ENCODE peak calls at places on chromosomes 13 and 19, in four cellular contexts. N is H1, S is HepG2, R is GM12878. F is an unnamed sample.
A peak's percentile ranks its signal among the peaks of the same experiment; 100 is the strongest.

GRCh38 chr19:47186337-47187022 is 44.5 kb downstream of the BBC3 start:
- DNase-seq in N (no peak), S (no peak), R (peak; percentile 89), F (no peak)

GRCh38 chr13:37316935-37317334 is 211.5 kb upstream of the CSNK1A1L start:
- DNase-seq in N (no peak), S (no peak), R (no peak), F (no peak)

GRCh38 chr13:35763805-35764170 is 287.3 kb upstream of the MAB21L1 start:
- DNase-seq in N (no peak), S (no peak), R (no peak), F (no peak)

GRCh38 chr19:35963514-35963913 is 27.3 kb downstream of the LRFN3 start:
- DNase-seq in N (no peak), S (peak; percentile 34), R (no peak), F (peak; percentile 51)

GRCh38 chr19:35294859-35295258 is 2.9 kb downstream of the MAG start:
- DNase-seq in N (no peak), S (no peak), R (no peak), F (no peak)

GRCh38 chr19:35380450-35381124 is 9.7 kb downstream of the GPR42 start:
- DNase-seq in N (no peak), S (peak; percentile 89), R (no peak), F (no peak)

GRCh38 chr13:50713849-50714248 is 129.6 kb downstream of the DLEU7 start:
- DNase-seq in N (no peak), S (no peak), R (peak; percentile 16), F (no peak)

GRCh38 chr13:99228737-99229691 is 28.4 kb downstream of the UBAC2 start:
- DNase-seq in N (no peak), S (peak; percentile 23), R (peak; percentile 91), F (no peak)

GRCh38 chr13:91747164-91747563 is 348.7 kb downstream of the GPC5 start:
- DNase-seq in N (no peak), S (peak; percentile 51), R (no peak), F (no peak)

GRCh38 chr13:110538632-110539031 is 22.9 kb downstream of the RAB20 start:
- DNase-seq in N (no peak), S (no peak), R (no peak), F (no peak)

GRCh38 chr19:17553256-17553655 is 2.2 kb upstream of the COLGALT1 start:
- DNase-seq in N (no peak), S (no peak), R (no peak), F (no peak)

GRCh38 chr13:80235131-80235530 is 105.8 kb downstream of the SPRY2 start:
- DNase-seq in N (no peak), S (no peak), R (no peak), F (no peak)

GRCh38 chr19:48887861-48888612 is 10.5 kb downstream of the TULP2 start:
- DNase-seq in N (no peak), S (no peak), R (no peak), F (no peak)

GRCh38 chr19:12801466-12802266 is at the start of the genes PRDX2 and THSD8:
- DNase-seq in N (no peak), S (peak; percentile 53), R (no peak), F (no peak)

GRCh38 chr19:16364231-16364865 is 39.7 kb downstream of the KLF2 start:
- DNase-seq in N (no peak), S (no peak), R (no peak), F (no peak)

GRCh38 chr13:28340272-28340793 is 154.6 kb downstream of the FLT1 start:
- DNase-seq in N (no peak), S (no peak), R (no peak), F (no peak)

GRCh38 chr13:75489502-75490263 is 7.7 kb upstream of the TBC1D4 start:
- DNase-seq in N (no peak), S (peak; percentile 46), R (peak; percentile 76), F (no peak)

GRCh38 chr13:114074671-114075315 is 57.6 kb downstream of the RASA3 start:
- DNase-seq in N (no peak), S (no peak), R (no peak), F (no peak)
- TF ChIP-seq SUZ12 in N (no peak), S (no peak), R (no peak), F (no peak)

GRCh38 chr19:28519218-28519779 is 693.7 kb downstream of the UQCRFS1 start:
- DNase-seq in N (no peak), S (no peak), R (no peak), F (no peak)
- H3K36me3 ChIP-seq in N (no peaks in the 10 kb centered on the region), S (no peaks in the 10 kb centered on the region), R (no peaks in the 10 kb centered on the region), F (no peaks in the 10 kb centered on the region)

GRCh38 chr19:55579766-55580621 is 654 bp downstream of the ZNF579 start:
- DNase-seq in N (no peak), S (peak; percentile 16), R (no peak), F (no peak)
- TF ChIP-seq SUZ12 in N (no peak), S (no peak), R (no peak), F (no peak)

GRCh38 chr13:49184621-49185020 is 35.5 kb upstream of the MLNR start:
- DNase-seq in N (peak; percentile 15), S (no peak), R (no peak), F (no peak)

GRCh38 chr13:49185264-49185663 is 34.9 kb upstream of the MLNR start:
- DNase-seq in N (no peak), S (no peak), R (peak; percentile 12), F (no peak)

GRCh38 chr13:49183672-49184315 is 36.3 kb upstream of the MLNR start:
- DNase-seq in N (no peak), S (no peak), R (no peak), F (no peak)
- H3K36me3 ChIP-seq in N (peaks cover 37% of the 10 kb centered on the region), S (peaks cover 7% of the 10 kb centered on the region), R (peaks cover 17% of the 10 kb centered on the region), F (peaks cover 3% of the 10 kb centered on the region)

DNA sequence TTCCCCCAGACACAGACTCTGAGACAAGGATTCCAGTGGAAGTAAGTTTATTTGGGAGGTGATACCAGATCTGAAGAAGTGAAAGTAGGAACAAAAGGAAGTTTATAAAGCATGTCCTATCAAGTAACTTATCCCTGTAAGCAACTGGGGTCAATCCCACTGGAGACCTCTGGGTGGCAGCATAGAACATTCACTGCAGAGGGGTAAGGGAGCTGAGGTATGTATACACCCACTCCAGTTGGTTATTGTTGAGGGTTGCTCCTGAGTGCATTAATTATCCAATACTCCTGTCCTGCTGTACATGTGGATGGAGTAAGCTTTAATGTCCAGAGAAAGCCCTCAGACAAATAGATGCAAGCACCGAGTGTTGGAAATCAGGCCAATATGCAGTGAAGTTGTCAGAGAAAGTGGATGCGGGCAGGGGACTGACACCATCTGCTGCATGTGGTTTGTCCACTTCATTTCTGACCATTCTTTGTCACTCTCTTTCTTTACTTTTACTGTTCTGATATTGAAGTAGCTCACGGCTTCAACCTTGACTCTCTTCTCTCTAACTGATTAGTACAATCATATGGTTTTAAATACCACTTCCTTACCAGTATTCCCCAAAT is 46.7 kb downstream of the NOTCH3 start:
- DNase-seq in N (no peak), S (peak; percentile 49), R (no peak), F (no peak)
- TF ChIP-seq SUZ12 in N (no peak), S (no peak), R (no peak), F (no peak)

GRCh38 chr19:24052811-24053210 is 34.2 kb upstream of the ZNF254 start:
- DNase-seq in N (no peak), S (no peak), R (no peak), F (no peak)

GRCh38 chr19:24051516-24051915 is 35.5 kb upstream of the ZNF254 start:
- DNase-seq in N (no peak), S (no peak), R (no peak), F (no peak)

GRCh38 chr19:24046550-24046949 is 40.4 kb upstream of the ZNF254 start:
- DNase-seq in N (no peak), S (no peak), R (no peak), F (no peak)

GRCh38 chr19:24049537-24049936 is 37.5 kb upstream of the ZNF254 start:
- DNase-seq in N (no peak), S (no peak), R (no peak), F (no peak)

DNA sequence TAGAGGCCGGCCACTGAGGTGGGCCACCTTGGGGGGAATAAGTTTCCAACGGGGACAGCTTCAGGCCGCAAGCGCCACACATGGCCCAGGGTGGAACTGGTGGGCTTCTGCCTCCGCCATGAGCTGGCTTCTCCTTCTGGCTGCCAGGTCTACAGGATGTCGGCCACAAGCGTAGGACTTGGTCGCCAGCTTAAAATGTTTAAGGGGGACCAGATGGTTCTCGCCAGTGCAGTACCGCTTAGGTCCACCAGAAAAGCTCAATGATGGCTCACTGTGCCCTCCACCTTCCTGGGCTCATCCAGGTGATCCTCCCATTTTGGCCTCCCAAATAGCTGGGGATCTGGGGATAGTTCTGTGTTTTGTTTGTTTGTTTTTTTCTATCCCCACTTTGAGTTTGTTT is 38.7 kb upstream of the ZNF254 start:
- DNase-seq in N (no peak), S (no peak), R (no peak), F (no peak)
- H3K36me3 ChIP-seq in N (peaks cover 70% of the 10 kb centered on the region), S (peaks cover 25% of the 10 kb centered on the region), R (peaks cover 18% of the 10 kb centered on the region), F (peaks cover 89% of the 10 kb centered on the region)

GRCh38 chr19:53991224-53992113 is at the start of gene CACNG6:
- DNase-seq in N (no peak), S (no peak), R (no peak), F (no peak)
- TF ChIP-seq SUZ12 in N (no peak), S (no peak), R (no peak), F (no peak)

GRCh38 chr19:45523642-45524256 is 16.5 kb downstream of the VASP start:
- DNase-seq in N (peak; percentile 64), S (peak; percentile 82), R (peak; percentile 57), F (peak; percentile 71)
- H3K36me3 ChIP-seq in N (peaks cover 51% of the 10 kb centered on the region), S (peaks cover 28% of the 10 kb centered on the region), R (peaks cover 39% of the 10 kb centered on the region), F (peaks cover 71% of the 10 kb centered on the region)

F was measured in NT2/D1.